ENCODE peak calls at places on chromosome 17, in five cellular contexts. O, B, S, R and C are unnamed samples.
A peak's percentile ranks its signal among the peaks of the same experiment; 100 is the strongest.

GRCh38 chr17:7445011-7445927 is at the start of gene CHRNB1:
- DNase-seq in O (peak; percentile 90), B (peak; percentile 94), S (no peak), R (peak; percentile 85), C (peak; percentile 52)

GRCh38 chr17:50561796-50562195 is 1.3 kb downstream of the CACNA1G start:
- DNase-seq in O (no peak), B (no peak), S (no peak), R (no peak), C (no peak)

GRCh38 chr17:45809484-45809883 is 25.4 kb downstream of the CRHR1 start:
- DNase-seq in O (no peak), B (no peak), S (no peak), R (no peak), C (no peak)

GRCh38 chr17:82097919-82098168 is 192 bp downstream of the FASN start:
- DNase-seq in O (peak; percentile 80), B (no peak), S (no peak), R (no peak), C (no peak)

GRCh38 chr17:19958023-19958422 is 19.6 kb downstream of the AKAP10 start:
- DNase-seq in O (no peak), B (no peak), S (no peak), R (peak; percentile 31), C (peak; percentile 32)

GRCh38 chr17:70017941-70018340 is 57.1 kb upstream of the KCNJ16 start:
- DNase-seq in O (no peak), B (no peak), S (no peak), R (no peak), C (no peak)

GRCh38 chr17:66464921-66465320 is 162.5 kb downstream of the PRKCA start:
- DNase-seq in O (no peak), B (no peak), S (no peak), R (no peak), C (no peak)

GRCh38 chr17:14296511-14296910 is 4.4 kb upstream of the HS3ST3B1 start:
- DNase-seq in O (no peak), B (no peak), S (no peak), R (no peak), C (no peak)

GRCh38 chr17:4806420-4806769 is 557 bp upstream of the PLD2 start:
- DNase-seq in O (no peak), B (no peak), S (no peak), R (no peak), C (no peak)

GRCh38 chr17:73595068-73595865 is 49.0 kb downstream of the SDK2 start:
- DNase-seq in O (peak; percentile 27), B (peak; percentile 85), S (no peak), R (no peak), C (no peak)

GRCh38 chr17:31869797-31870568 is 10.9 kb upstream of the COPRS start:
- DNase-seq in O (no peak), B (no peak), S (no peak), R (no peak), C (no peak)

GRCh38 chr17:2395258-2396170 is 5.3 kb downstream of the MNT start:
- DNase-seq in O (no peak), B (no peak), S (no peak), R (peak; percentile 30), C (no peak)

GRCh38 chr17:43658890-43659289 is 2.8 kb downstream of the MEOX1 start:
- DNase-seq in O (no peak), B (no peak), S (no peak), R (no peak), C (no peak)

GRCh38 chr17:7280519-7281073 is 922 bp upstream of the SLC2A4 start:
- DNase-seq in O (peak; percentile 70), B (peak; percentile 97), S (peak; percentile 40), R (peak; percentile 79), C (peak; percentile 70)

GRCh38 chr17:76273435-76273921 is 8.3 kb downstream of the UBALD2 start:
- DNase-seq in O (no peak), B (no peak), S (no peak), R (no peak), C (no peak)

GRCh38 chr17:38750312-38751121 is 2.0 kb upstream of the PSMB3 start:
- DNase-seq in O (no peak), B (peak; percentile 73), S (no peak), R (peak; percentile 50), C (no peak)

GRCh38 chr17:27817731-27818130 is 17.4 kb upstream of the NOS2 start:
- DNase-seq in O (no peak), B (no peak), S (no peak), R (no peak), C (no peak)

GRCh38 chr17:20116683-20117309 is 107.6 kb downstream of the SPECC1 start:
- DNase-seq in O (peak; percentile 29), B (no peak), S (no peak), R (peak; percentile 49), C (peak; percentile 53)

GRCh38 chr17:34370997-34371395 is 8.0 kb upstream of the CCL1 start:
- DNase-seq in O (no peak), B (no peak), S (no peak), R (no peak), C (no peak)

GRCh38 chr17:22492331-22492730 is 800.0 kb downstream of the KCNJ18 start:
- DNase-seq in O (no peak), B (no peak), S (no peak), R (no peak), C (no peak)

GRCh38 chr17:247767-248166 is 66.3 kb upstream of the DOC2B start:
- DNase-seq in O (no peak), B (no peak), S (no peak), R (no peak), C (no peak)

GRCh38 chr17:36885761-36886365 is 51.4 kb upstream of the LHX1 start:
- DNase-seq in O (no peak), B (no peak), S (no peak), R (no peak), C (no peak)

GRCh38 chr17:32189343-32189742 is 47.0 kb downstream of the RHOT1 start:
- DNase-seq in O (no peak), B (no peak), S (no peak), R (no peak), C (no peak)

GRCh38 chr17:21686165-21687015 is 5.9 kb upstream of the KCNJ18 start:
- DNase-seq in O (no peak), B (no peak), S (no peak), R (no peak), C (no peak)

GRCh38 chr17:2949469-2950044 is 113.8 kb downstream of the OR1D5 start:
- DNase-seq in O (no peak), B (no peak), S (no peak), R (no peak), C (peak; percentile 75)

GRCh38 chr17:45900723-45901415 is 6.5 kb downstream of the MAPT start:
- DNase-seq in O (no peak), B (no peak), S (no peak), R (no peak), C (no peak)

GRCh38 chr17:79810138-79811027 is 13.5 kb upstream of the CBX8 start:
- DNase-seq in O (peak; percentile 90), B (peak; percentile 79), S (no peak), R (peak; percentile 83), C (peak; percentile 70)
- TF ChIP-seq RAD21 in O (no peak), B (no peak), S (no peak), R (peak; percentile 27), C (no peak)

DNA sequence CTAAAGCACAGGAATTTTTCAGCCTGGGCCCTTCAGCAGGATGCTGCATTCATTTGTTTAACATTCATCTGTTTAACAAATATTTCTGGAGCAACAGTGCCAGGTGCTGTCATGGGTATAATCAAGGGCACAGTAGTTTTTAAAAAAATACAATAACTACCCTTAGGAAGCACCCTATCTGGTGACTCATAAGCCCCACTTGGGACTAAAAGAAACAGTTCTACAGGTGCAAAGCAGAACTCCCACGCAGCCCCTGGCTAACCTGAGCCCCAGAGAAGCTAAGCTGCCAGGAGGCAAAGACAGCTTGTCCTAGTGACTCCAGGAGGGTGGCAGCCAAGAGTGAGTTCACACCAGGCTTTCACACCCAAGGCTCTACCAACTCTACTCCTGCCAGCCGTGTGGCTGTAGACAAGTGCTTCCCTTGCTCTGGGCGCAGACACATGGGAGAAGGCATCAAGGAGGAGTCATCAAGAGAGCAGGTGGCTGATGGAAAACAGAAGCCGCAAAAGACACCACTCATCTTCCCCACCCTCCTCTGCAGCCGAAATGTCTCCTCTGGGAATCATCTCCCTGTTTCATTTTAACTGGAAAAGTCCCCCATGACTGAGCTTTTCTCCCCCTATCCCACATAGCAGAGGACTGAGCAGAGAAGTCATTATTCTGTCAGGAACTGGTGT is 14.4 kb downstream of the CUEDC1 start:
- DNase-seq in O (no peak), B (no peak), S (peak; percentile 27), R (no peak), C (no peak)
- TF ChIP-seq SP1 in O (no peak), B (no peak), S (no peak), R (no peak), C (no peak)

GRCh38 chr17:42313773-42314566 is 25.7 kb downstream of the STAT5A start:
- DNase-seq in O (peak; percentile 34), B (no peak), S (no peak), R (no peak), C (no peak)
- TF ChIP-seq RAD21 in O (no peak), B (no peak), S (no peak), R (no peak), C (no peak)

DNA sequence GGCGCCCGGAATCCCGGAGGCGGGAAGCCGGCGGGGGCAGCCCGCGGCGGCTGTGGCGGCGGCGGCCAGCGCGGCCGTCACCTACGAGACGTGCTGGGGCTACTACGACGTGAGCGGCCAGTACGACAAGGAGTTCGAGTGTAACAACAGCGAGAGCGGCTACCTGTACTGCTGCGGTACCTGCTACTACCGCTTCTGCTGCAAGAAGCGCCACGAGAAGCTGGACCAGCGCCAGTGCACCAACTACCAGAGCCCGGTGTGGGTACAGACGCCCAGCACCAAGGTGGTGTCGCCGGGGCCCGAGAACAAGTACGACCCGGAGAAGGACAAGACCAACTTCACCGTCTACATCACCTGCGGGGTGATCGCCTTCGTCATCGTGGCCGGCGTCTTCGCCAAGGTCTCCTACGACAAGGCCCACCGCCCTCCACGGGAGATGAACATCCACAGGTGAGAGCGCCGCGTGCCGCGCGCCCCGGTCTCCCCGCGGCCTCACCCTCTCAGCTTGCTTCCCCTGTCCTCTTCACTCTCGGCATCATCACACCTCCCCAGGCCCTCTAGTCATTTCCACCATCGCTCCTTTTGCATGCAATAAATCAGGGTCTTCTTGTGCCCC is 706 bp downstream of the SHISA6 start:
- DNase-seq in O (no peak), B (peak; percentile 63), S (no peak), R (no peak), C (no peak)
- TF ChIP-seq SP1 in O (no peak), B (no peak), S (no peak), R (no peak), C (no peak)

GRCh38 chr17:41464682-41465081 is 2.5 kb downstream of the KRT32 start:
- DNase-seq in O (no peak), B (no peak), S (no peak), R (no peak), C (peak; percentile 79)
- TF ChIP-seq RAD21 in O (no peak), B (no peak), S (no peak), R (no peak), C (peak; percentile 11)

GRCh38 chr17:18139092-18139491 is 30.5 kb downstream of the MYO15A start:
- DNase-seq in O (no peak), B (no peak), S (no peak), R (no peak), C (no peak)
- TF ChIP-seq SP1 in O (no peak), B (no peak), S (no peak), R (no peak), C (no peak)

GRCh38 chr17:62802531-62803205 is 5.4 kb downstream of the MARCHF10 start:
- DNase-seq in O (no peak), B (no peak), S (no peak), R (no peak), C (no peak)
- TF ChIP-seq RAD21 in O (no peak), B (no peak), S (no peak), R (no peak), C (no peak)